ENCODE peak calls at places on chromosomes 7 and 10, in four cellular contexts. N is CD4-positive, alpha-beta T cell; E is gastrocnemius medialis; A is ovary. Y is an unnamed sample.
A peak's percentile ranks its signal among the peaks of the same experiment; 100 is the strongest.

GRCh38 chr7:36244429-36244828 is 91.4 kb downstream of the EEPD1 start:
- DNase-seq in N (no peak), E (no peak), A (no peak), Y (no peak)

GRCh38 chr7:13532028-13532753 is 457.3 kb downstream of the ETV1 start:
- DNase-seq in N (no peak), E (no peak), A (no peak), Y (no peak)

GRCh38 chr10:133438711-133439273 is 14.4 kb upstream of the SPRN start:
- DNase-seq in N (no peak), E (peak; percentile 7), A (no peak), Y (no peak)

GRCh38 chr10:6694447-6695155 is 114.5 kb upstream of the PRKCQ start:
- DNase-seq in N (no peak), E (no peak), A (no peak), Y (no peak)

GRCh38 chr7:105808703-105809590 is 67.5 kb downstream of the ATXN7L1 start:
- DNase-seq in N (peak; percentile 61), E (no peak), A (no peak), Y (no peak)

GRCh38 chr7:77989981-77990566 is 191.5 kb downstream of the PHTF2 start:
- DNase-seq in N (no peak), E (no peak), A (no peak), Y (no peak)

GRCh38 chr10:75228278-75228677 is 7.5 kb downstream of the COMTD1 start:
- DNase-seq in N (no peak), E (no peak), A (no peak), Y (peak; percentile 17)

GRCh38 chr7:124459101-124460052 is 306.2 kb downstream of the GPR37 start:
- DNase-seq in N (no peak), E (no peak), A (no peak), Y (no peak)

GRCh38 chr10:4459531-4459930 is 366.5 kb upstream of the AKR1E2 start:
- DNase-seq in N (no peak), E (no peak), A (no peak), Y (no peak)

GRCh38 chr7:106450716-106451115 is 165.9 kb upstream of the NAMPT start:
- DNase-seq in N (no peak), E (no peak), A (no peak), Y (no peak)

GRCh38 chr10:30365278-30365677 is 16.2 kb upstream of the MTPAP start:
- DNase-seq in N (no peak), E (no peak), A (no peak), Y (no peak)

GRCh38 chr7:95766086-95766485 is 6.3 kb upstream of the DYNC1I1 start:
- DNase-seq in N (no peak), E (no peak), A (no peak), Y (no peak)

GRCh38 chr7:124012864-124013263 is 20.0 kb downstream of the TMEM229A start:
- DNase-seq in N (no peak), E (no peak), A (no peak), Y (no peak)

GRCh38 chr7:47435889-47436312 is 146.0 kb downstream of the TNS3 start:
- DNase-seq in N (no peak), E (peak; percentile 66), A (peak; percentile 84), Y (no peak)

GRCh38 chr7:25545125-25546008 is 317.1 kb upstream of the NPVF start:
- DNase-seq in N (no peak), E (no peak), A (no peak), Y (no peak)

GRCh38 chr10:110226926-110227641 is 19.7 kb downstream of the MXI1 start:
- DNase-seq in N (peak; percentile 73), E (peak; percentile 54), A (peak; percentile 72), Y (no peak)

GRCh38 chr7:13551503-13551902 is 438.0 kb downstream of the ETV1 start:
- DNase-seq in N (no peak), E (no peak), A (no peak), Y (no peak)

GRCh38 chr7:135333196-135333595 is 99.6 kb downstream of the STRA8 start:
- DNase-seq in N (no peak), E (no peak), A (no peak), Y (no peak)

GRCh38 chr10:44857363-44858016 is 53.6 kb upstream of the TMEM72 start:
- DNase-seq in N (peak; percentile 45), E (peak; percentile 29), A (peak; percentile 82), Y (no peak)

GRCh38 chr10:26334932-26335573 is 103.1 kb upstream of the APBB1IP start:
- DNase-seq in N (peak; percentile 49), E (no peak), A (no peak), Y (no peak)

GRCh38 chr10:89207181-89207800 is at the start of gene CH25H:
- DNase-seq in N (peak; percentile 17), E (peak; percentile 27), A (peak; percentile 88), Y (no peak)

GRCh38 chr10:62765726-62766125 is 38.8 kb upstream of the ADO start:
- DNase-seq in N (no peak), E (no peak), A (no peak), Y (no peak)

GRCh38 chr7:38673795-38674194 is 42.6 kb upstream of the AMPH start:
- DNase-seq in N (no peak), E (no peak), A (no peak), Y (no peak)

GRCh38 chr7:132518102-132518838 is 58.0 kb downstream of the PLXNA4 start:
- DNase-seq in N (no peak), E (no peak), A (no peak), Y (no peak)

GRCh38 chr10:127874966-127875765 is 17.6 kb downstream of the CLRN3 start:
- DNase-seq in N (no peak), E (no peak), A (no peak), Y (no peak)

GRCh38 chr10:113158183-113158582 is 208.1 kb downstream of the TCF7L2 start:
- DNase-seq in N (no peak), E (no peak), A (no peak), Y (no peak)

GRCh38 chr10:130221456-130222375 is 85.5 kb downstream of the GLRX3 start:
- DNase-seq in N (no peak), E (no peak), A (no peak), Y (peak; percentile 40)

GRCh38 chr10:77872151-77872946 is 54.2 kb downstream of the DLG5 start:
- DNase-seq in N (no peak), E (peak; percentile 43), A (peak; percentile 61), Y (no peak)

GRCh38 chr10:120433176-120433575 is 23.9 kb upstream of the PLPP4 start:
- DNase-seq in N (no peak), E (no peak), A (no peak), Y (no peak)

GRCh38 chr10:120428754-120429153 is 28.3 kb upstream of the PLPP4 start:
- DNase-seq in N (no peak), E (no peak), A (no peak), Y (no peak)

GRCh38 chr10:120429395-120429794 is 27.6 kb upstream of the PLPP4 start:
- DNase-seq in N (no peak), E (no peak), A (no peak), Y (no peak)

GRCh38 chr10:120431356-120431755 is 25.7 kb upstream of the PLPP4 start:
- DNase-seq in N (no peak), E (no peak), A (no peak), Y (no peak)

DNA sequence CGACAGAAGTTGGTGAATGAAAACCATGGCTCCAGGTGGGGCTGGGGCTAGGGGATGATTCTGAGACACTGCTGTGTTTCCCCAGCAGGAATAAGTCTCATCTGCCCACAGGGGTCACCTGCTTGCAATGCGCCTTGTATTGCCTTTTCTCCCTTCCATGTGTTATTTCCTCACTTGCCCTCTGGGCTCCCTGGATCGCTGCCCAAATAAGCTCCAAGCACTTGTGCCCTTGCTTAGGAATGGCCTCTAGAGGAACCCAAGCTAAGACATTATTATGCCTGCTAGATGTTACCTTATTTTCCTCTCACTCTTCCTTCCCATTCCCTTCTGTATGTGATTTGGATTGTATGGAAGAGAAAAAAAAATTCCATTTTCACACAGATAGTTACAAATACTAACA is 24.8 kb upstream of the PLPP4 start:
- DNase-seq in N (no peak), E (no peak), A (no peak), Y (no peak)
- TF ChIP-seq CTCF in N (no peak), E (no peak), A (no peak), Y (no peak)

GRCh38 chr10:17439552-17439951 is 14.8 kb downstream of the ST8SIA6 start:
- DNase-seq in N (no peak), E (no peak), A (no peak), Y (no peak)

GRCh38 chr10:17438583-17438982 is 15.8 kb downstream of the ST8SIA6 start:
- DNase-seq in N (no peak), E (no peak), A (no peak), Y (no peak)

GRCh38 chr10:17435187-17435586 is 19.2 kb downstream of the ST8SIA6 start:
- DNase-seq in N (no peak), E (no peak), A (no peak), Y (no peak)

GRCh38 chr10:17432738-17433137 is 21.7 kb downstream of the ST8SIA6 start:
- DNase-seq in N (no peak), E (no peak), A (no peak), Y (no peak)

GRCh38 chr10:17435898-17436297 is 18.5 kb downstream of the ST8SIA6 start:
- DNase-seq in N (no peak), E (no peak), A (no peak), Y (no peak)
- TF ChIP-seq CTCF in N (no peak), E (no peak), A (no peak), Y (no peak)

GRCh38 chr10:100766693-100767427 is 21.5 kb downstream of the PAX2 start:
- DNase-seq in N (no peak), E (no peak), A (no peak), Y (peak; percentile 46)
- TF ChIP-seq CTCF in N (no peak), E (no peak), A (no peak), Y (no peak)

GRCh38 chr10:70139997-70140250 is 6.6 kb downstream of the TYSND1 start:
- DNase-seq in N (no peak), E (no peak), A (no peak), Y (no peak)

GRCh38 chr10:70137135-70137534 is 4.5 kb upstream of the AIFM2 start:
- DNase-seq in N (no peak), E (no peak), A (no peak), Y (no peak)

GRCh38 chr10:70137927-70138883 is 5.6 kb upstream of the AIFM2 start:
- DNase-seq in N (no peak), E (no peak), A (no peak), Y (no peak)

GRCh38 chr10:70140297-70140696 is 6.2 kb downstream of the TYSND1 start:
- DNase-seq in N (no peak), E (no peak), A (no peak), Y (no peak)

DNA sequence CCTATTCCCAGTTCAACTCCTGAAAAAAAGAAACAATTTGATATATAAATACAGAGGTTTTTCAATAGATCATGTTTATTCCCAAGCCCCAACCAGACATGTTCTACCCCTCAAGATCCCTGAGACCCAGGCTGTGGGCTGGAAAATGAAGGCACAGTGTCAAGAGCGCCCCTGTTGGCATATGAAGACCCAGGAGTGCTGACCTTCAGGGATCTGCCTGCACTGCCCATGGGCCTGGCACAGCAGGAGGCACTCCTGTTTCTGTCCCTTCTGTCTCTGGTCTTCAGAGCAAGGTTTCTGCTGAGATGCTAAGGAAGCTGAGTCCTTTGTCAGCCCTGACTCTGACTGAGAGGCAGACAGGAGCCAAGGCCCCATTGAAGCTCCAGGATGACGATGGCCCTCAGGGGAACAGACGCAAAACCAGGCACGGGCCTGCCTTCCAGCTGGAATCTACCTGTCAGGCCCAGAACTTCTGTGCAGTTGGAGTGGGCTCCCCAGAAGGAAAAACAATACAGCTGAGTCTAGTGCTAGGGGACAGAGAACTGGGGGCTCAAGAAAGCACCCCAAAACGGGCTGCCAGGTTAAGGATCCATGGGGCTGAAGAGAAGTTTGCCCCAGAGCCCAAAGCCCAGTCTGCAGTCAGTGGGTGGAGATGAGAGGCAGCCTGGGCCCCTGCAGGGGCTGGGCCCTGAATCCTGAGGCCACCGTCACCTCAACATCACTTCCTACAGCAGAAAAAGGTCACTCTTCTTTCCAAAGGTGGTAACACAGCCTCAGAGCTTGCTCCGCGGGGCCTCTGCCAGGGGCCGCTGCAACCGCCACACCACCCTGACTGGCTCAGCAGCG is 6.7 kb upstream of the AIFM2 start:
- DNase-seq in N (no peak), E (no peak), A (no peak), Y (no peak)
- TF ChIP-seq CTCF in N (no peak), E (no peak), A (no peak), Y (no peak)